ENCODE peak calls at places on chromosome 10, in nine cellular contexts. V, M, F, W, K, H, A, X and B are unnamed samples.

GRCh38 chr10:70480254-70480861 is 1.8 kb downstream of the PALD1 start:
- DNase-seq in K (no peak), M (no peak), X (no peak), H (no peak), W (no peak), V (no peak), F (no peak), A (no peak), B (no peak)

GRCh38 chr10:78348416-78349164 is 314.9 kb downstream of the RPS24 start:
- DNase-seq in H (no peak), A (peak), X (no peak), V (peak), W (no peak), M (no peak), F (no peak), K (no peak), B (no peak)

GRCh38 chr10:17854044-17854652 is 45.0 kb downstream of the MRC1 start:
- DNase-seq in M (no peak), A (no peak), W (no peak), V (no peak), K (no peak), H (no peak), X (no peak), F (no peak), B (no peak)

GRCh38 chr10:91756286-91756685 is 41.9 kb upstream of the TNKS2 start:
- DNase-seq in A (no peak), K (no peak), W (no peak), H (no peak), X (no peak), V (no peak), F (no peak), M (no peak), B (peak)

GRCh38 chr10:133011883-133012282 is 69.5 kb upstream of the CFAP46 start:
- DNase-seq in V (no peak), W (no peak), M (no peak), F (no peak), A (no peak), H (no peak), X (no peak), K (no peak), B (no peak)

GRCh38 chr10:71920540-71921318 is 43.5 kb upstream of the CHST3 start:
- DNase-seq in A (no peak), K (peak), V (no peak), H (no peak), W (no peak), M (no peak), X (no peak), F (no peak), B (no peak)

GRCh38 chr10:80460399-80461207 is 6.5 kb downstream of the TSPAN14 start:
- DNase-seq in F (no peak), X (peak), A (peak), V (no peak), H (no peak), W (peak), M (no peak), K (peak), B (no peak)

GRCh38 chr10:12782537-12782936 is 219.0 kb downstream of the CCDC3 start:
- DNase-seq in X (peak), V (peak), F (no peak), W (no peak), K (peak), A (no peak), H (no peak), M (peak), B (peak)

GRCh38 chr10:62443866-62444265 is 69.7 kb downstream of the ZNF365 start:
- DNase-seq in V (no peak), W (no peak), X (no peak), H (no peak), K (no peak), M (no peak), F (no peak), A (no peak), B (peak)

GRCh38 chr10:102152545-102152890 is 329 bp downstream of the NOLC1 start:
- DNase-seq in A (no peak), H (no peak), F (no peak), K (no peak), W (no peak), V (no peak), M (no peak), X (no peak), B (peak)

GRCh38 chr10:106708521-106708920 is 456.0 kb downstream of the SORCS1 start:
- DNase-seq in F (no peak), M (no peak), K (no peak), H (no peak), V (no peak), A (no peak), X (peak), W (no peak), B (no peak)

GRCh38 chr10:80154978-80155695 is 22.6 kb downstream of the PLAC9 start:
- DNase-seq in F (no peak), V (no peak), M (no peak), H (peak), W (no peak), K (peak), A (no peak), X (no peak), B (peak)

GRCh38 chr10:11934262-11934661 is 108.3 kb downstream of the UPF2 start:
- DNase-seq in A (no peak), M (peak), F (no peak), W (no peak), V (no peak), X (peak), K (no peak), H (no peak), B (no peak)

GRCh38 chr10:109247819-109248218 is 675.5 kb downstream of the XPNPEP1 start:
- DNase-seq in V (no peak), F (no peak), A (no peak), M (no peak), W (no peak), H (no peak), X (no peak), K (no peak), B (no peak)

GRCh38 chr10:14185501-14186045 is 145.2 kb downstream of the FRMD4A start:
- DNase-seq in V (peak), X (peak), H (no peak), K (peak), A (no peak), M (no peak), F (no peak), W (no peak), B (peak)

GRCh38 chr10:28242560-28243204 is 60.2 kb downstream of the MPP7 start:
- DNase-seq in H (no peak), W (no peak), F (no peak), X (no peak), M (no peak), A (no peak), K (peak), V (no peak), B (no peak)

GRCh38 chr10:96236876-96237275 is 34.5 kb downstream of the BLNK start:
- DNase-seq in M (no peak), X (no peak), K (no peak), A (no peak), W (no peak), V (no peak), F (no peak), H (no peak), B (no peak)

GRCh38 chr10:84244651-84245270 is at the start of gene RGR:
- DNase-seq in V (no peak), A (no peak), H (peak), F (peak), K (no peak), M (no peak), W (no peak), X (no peak), B (no peak)

GRCh38 chr10:114328876-114329275 is 75.4 kb downstream of the AFAP1L2 start:
- DNase-seq in A (no peak), K (no peak), H (no peak), M (no peak), V (no peak), W (no peak), F (no peak), X (no peak), B (peak)

GRCh38 chr10:31142026-31142425 is 110.4 kb upstream of the ZNF438 start:
- DNase-seq in V (no peak), H (no peak), A (no peak), X (no peak), W (no peak), F (no peak), K (peak), M (no peak), B (no peak)

GRCh38 chr10:86715156-86715795 is 41.1 kb upstream of the BMPR1A start:
- DNase-seq in W (no peak), H (peak), K (no peak), A (no peak), F (no peak), M (no peak), V (no peak), X (no peak), B (no peak)

GRCh38 chr10:77404801-77405200 is 232.8 kb downstream of the KCNMA1 start:
- DNase-seq in H (no peak), W (no peak), M (no peak), V (no peak), X (no peak), F (no peak), K (no peak), A (no peak), B (no peak)

GRCh38 chr10:111007486-111007885 is 69.3 kb upstream of the ADRA2A start:
- DNase-seq in V (no peak), F (no peak), A (no peak), W (no peak), K (no peak), X (no peak), M (no peak), H (no peak), B (no peak)

GRCh38 chr10:11515596-11516418 is 95.6 kb downstream of the USP6NL start:
- DNase-seq in M (peak), F (peak), X (peak), K (peak), W (no peak), A (no peak), V (peak), H (peak), B (peak)

GRCh38 chr10:26085549-26085948 is 131.0 kb upstream of the GAD2 start:
- DNase-seq in H (no peak), K (no peak), M (no peak), F (no peak), W (no peak), A (no peak), X (peak), V (no peak), B (no peak)

GRCh38 chr10:17805921-17806577 is 3.1 kb upstream of the MRC1 start:
- DNase-seq in M (no peak), K (peak), F (no peak), A (no peak), V (no peak), X (peak), W (no peak), H (no peak), B (peak)

GRCh38 chr10:18233775-18234174 is 93.6 kb downstream of the CACNB2 start:
- DNase-seq in H (no peak), V (no peak), X (peak), M (peak), A (no peak), K (no peak), F (no peak), W (no peak), B (no peak)

GRCh38 chr10:78053201-78053868 is 19.7 kb downstream of the RPS24 start:
- DNase-seq in F (no peak), K (no peak), X (no peak), A (no peak), W (no peak), H (peak), M (no peak), V (no peak), B (peak)

GRCh38 chr10:97689637-97690036 is 2.6 kb upstream of the AVPI1 start:
- DNase-seq in X (peak), W (no peak), H (peak), F (peak), K (peak), V (no peak), M (no peak), A (no peak), B (no peak)

GRCh38 chr10:35640474-35640873 is 1.6 kb downstream of the FZD8 start:
- DNase-seq in V (no peak), H (peak), W (peak), M (peak), F (peak), A (peak), K (peak), X (peak), B (peak)

GRCh38 chr10:12388671-12389070 is 39.3 kb downstream of the CAMK1D start:
- DNase-seq in H (no peak), M (no peak), V (no peak), F (no peak), X (no peak), W (no peak), K (no peak), A (no peak), B (no peak)

GRCh38 chr10:80484677-80485409 is 30.7 kb downstream of the TSPAN14 start:
- DNase-seq in A (no peak), M (no peak), W (no peak), X (no peak), K (no peak), H (no peak), F (no peak), V (no peak), B (no peak)

GRCh38 chr10:6840766-6841165 is 260.7 kb upstream of the PRKCQ start:
- DNase-seq in K (no peak), H (no peak), M (no peak), W (no peak), A (no peak), F (no peak), V (no peak), X (no peak), B (peak)

GRCh38 chr10:5447071-5447470 is 34.7 kb downstream of the NET1 start:
- DNase-seq in F (no peak), K (peak), V (no peak), X (no peak), A (no peak), M (no peak), H (no peak), W (no peak), B (peak)

GRCh38 chr10:132977807-132978206 is 35.4 kb upstream of the CFAP46 start:
- DNase-seq in V (no peak), X (peak), A (peak), F (no peak), W (no peak), M (no peak), K (no peak), H (peak), B (no peak)

GRCh38 chr10:126836009-126836408 is 69.2 kb upstream of the DOCK1 start:
- DNase-seq in H (no peak), A (no peak), M (no peak), X (no peak), K (no peak), V (no peak), W (no peak), F (no peak), B (no peak)

GRCh38 chr10:68156373-68157185 is 47.3 kb downstream of the MYPN start:
- DNase-seq in F (peak), M (peak), W (no peak), A (no peak), K (peak), H (peak), V (peak), X (peak), B (peak)

GRCh38 chr10:79285315-79286185 is 61.7 kb upstream of the PPIF start:
- DNase-seq in V (peak), A (no peak), F (no peak), X (no peak), H (no peak), K (no peak), M (no peak), W (no peak), B (no peak)

GRCh38 chr10:10160821-10161312 is 856.8 kb upstream of the CELF2 start:
- DNase-seq in V (no peak), F (no peak), X (no peak), K (no peak), M (no peak), H (no peak), A (peak), W (no peak), B (no peak)

GRCh38 chr10:10164845-10165244 is 852.8 kb upstream of the CELF2 start:
- DNase-seq in F (no peak), M (no peak), V (no peak), X (no peak), W (no peak), H (no peak), K (no peak), A (no peak), B (no peak)

GRCh38 chr10:10165415-10165814 is 852.3 kb upstream of the CELF2 start:
- DNase-seq in W (no peak), X (peak), H (no peak), K (no peak), V (no peak), F (no peak), A (no peak), M (no peak), B (no peak)
- TF ChIP-seq CTCF in W (no peak), X (no peak), H (no peak), K (no peak), V (no peak), F (no peak), A (no peak), M (no peak), B (no peak)

GRCh38 chr10:123860856-123861255 is 30.8 kb downstream of the CPXM2 start:
- DNase-seq in K (no peak), M (no peak), W (no peak), V (no peak), X (no peak), F (no peak), H (no peak), A (no peak), B (no peak)
- H3K27ac ChIP-seq in K (no peak), M (no peak), W (no peak), V (no peak), X (no peak), F (no peak), H (no peak), A (no peak), B (no peak)

GRCh38 chr10:130338588-130339070 is 202.4 kb downstream of the GLRX3 start:
- DNase-seq in V (no peak), K (no peak), A (no peak), M (no peak), F (no peak), H (no peak), W (no peak), X (no peak), B (no peak)

GRCh38 chr10:130340816-130341215 is 204.6 kb downstream of the GLRX3 start:
- DNase-seq in V (no peak), M (no peak), F (no peak), X (no peak), W (no peak), A (no peak), K (no peak), H (no peak), B (no peak)

GRCh38 chr10:130339911-130340310 is 203.7 kb downstream of the GLRX3 start:
- DNase-seq in F (no peak), A (no peak), H (no peak), V (no peak), M (no peak), X (no peak), W (no peak), K (no peak), B (no peak)

GRCh38 chr10:130339091-130339490 is 202.9 kb downstream of the GLRX3 start:
- DNase-seq in V (no peak), K (no peak), M (no peak), F (no peak), A (no peak), X (no peak), W (no peak), H (no peak), B (no peak)

DNA sequence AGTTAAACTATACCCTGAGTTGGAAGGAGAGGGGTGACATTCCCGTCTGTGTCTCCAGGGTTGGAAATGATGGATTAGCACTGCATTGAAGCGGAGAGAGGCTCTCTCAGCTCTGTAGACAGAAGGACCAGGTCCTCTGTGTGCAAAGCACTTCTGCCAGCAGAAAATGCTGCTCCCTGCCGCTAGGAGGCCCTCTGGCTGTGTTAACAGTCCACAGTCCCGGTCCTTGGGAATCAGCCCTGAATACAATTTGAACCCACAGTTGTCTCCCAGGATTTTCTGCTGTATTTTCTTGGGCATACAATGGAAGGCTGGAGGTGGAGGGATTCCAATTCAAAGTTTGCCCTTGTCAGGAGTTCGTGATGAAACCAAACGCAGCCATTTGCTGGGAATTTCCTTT is 205.1 kb downstream of the GLRX3 start:
- DNase-seq in W (no peak), K (no peak), H (no peak), V (no peak), X (no peak), A (no peak), F (no peak), M (no peak), B (peak)
- TF ChIP-seq CTCF in W (peak), K (no peak), H (no peak), V (no peak), X (no peak), A (peak), F (no peak), M (no peak), B (no peak)

DNA sequence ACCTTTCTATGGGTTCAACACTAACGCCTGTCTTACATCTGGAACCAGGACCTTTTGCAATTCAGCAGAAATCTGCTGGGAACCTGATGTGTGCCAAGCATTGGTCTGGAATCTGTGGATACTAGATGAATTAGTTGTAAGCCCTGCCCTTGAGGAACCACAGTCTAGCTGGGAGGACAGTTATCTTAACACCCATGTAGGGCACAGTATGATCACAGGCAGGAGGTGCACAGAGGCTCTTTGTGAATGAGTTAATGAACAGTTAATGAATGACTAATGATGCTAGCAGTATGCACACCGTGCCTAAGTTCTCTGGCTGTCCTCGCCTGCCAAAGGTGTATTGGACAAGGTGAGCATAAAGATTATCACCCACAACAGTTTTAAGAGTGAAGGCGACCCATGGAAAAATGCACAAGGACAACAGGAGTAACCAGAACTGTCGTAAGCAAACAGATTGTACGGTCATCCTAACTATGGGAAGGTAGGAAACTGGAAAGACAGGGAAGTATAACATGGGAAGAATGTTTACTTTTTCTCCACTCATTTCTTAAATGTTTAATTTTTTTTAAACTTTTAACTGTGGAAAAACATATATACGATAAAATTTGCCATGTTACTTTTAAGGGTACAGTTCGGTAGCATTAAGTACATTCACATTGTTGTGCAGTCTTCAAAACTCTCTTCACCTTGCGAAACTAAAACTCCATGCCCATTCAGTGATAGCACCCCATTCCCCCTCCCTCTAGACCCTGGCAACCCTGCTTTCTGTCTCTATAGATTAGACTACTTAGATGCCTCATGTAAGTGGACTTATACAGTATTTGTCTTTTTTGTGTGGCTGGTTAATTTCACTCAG is 139.9 kb downstream of the CXCL12 start:
- DNase-seq in H (no peak), V (no peak), A (no peak), X (no peak), K (no peak), M (no peak), W (no peak), F (no peak), B (no peak)
- H3K27ac ChIP-seq in H (no peak), V (no peak), A (no peak), X (no peak), K (no peak), M (no peak), W (no peak), F (no peak), B (no peak)

DNA sequence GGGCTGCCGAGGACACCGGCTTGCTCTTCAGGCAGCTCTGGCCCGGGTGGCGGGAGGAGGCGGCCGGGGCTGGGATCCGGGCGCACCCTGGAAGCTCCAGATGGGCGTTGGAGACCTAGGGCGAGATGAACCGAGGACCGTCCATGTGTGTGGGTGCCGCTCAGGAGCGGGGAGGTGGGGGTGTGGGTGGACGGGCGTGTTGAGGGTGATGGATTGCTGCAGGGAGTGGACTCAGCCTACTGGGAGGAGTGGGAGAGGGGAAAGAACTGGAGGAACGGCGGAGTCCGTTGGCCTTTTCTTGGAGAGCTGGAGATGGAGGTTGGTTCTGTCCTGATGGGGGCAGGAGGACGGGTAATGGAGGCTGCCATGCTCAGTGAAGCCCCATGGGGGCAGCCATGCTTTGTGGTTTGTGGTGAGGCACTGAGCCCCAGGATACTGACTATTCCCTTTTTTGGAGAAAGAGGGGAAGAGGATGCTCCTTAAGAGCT is 27.1 kb downstream of the HIF1AN start:
- DNase-seq in V (no peak), F (no peak), K (peak), M (peak), A (no peak), H (no peak), X (peak), W (no peak), B (peak)
- TF ChIP-seq CTCF in V (no peak), F (no peak), K (peak), M (no peak), A (peak), H (no peak), X (peak), W (no peak), B (peak)